ENCODE peak calls at places on chromosomes 5 and 9, in five cellular contexts. L is iris pigment epithelial cell, K is WTC11, D is NCI-H748 treated with DMSO at 0.1 percent for 48 hours, X is dermis blood vessel endothelial cell. B is an unnamed sample.
A peak's percentile ranks its signal among the peaks of the same experiment; 100 is the strongest.

GRCh38 chr9:78549711-78550110 is 252.8 kb downstream of the PSAT1 start:
- DNase-seq in L (no peak), X (no peak), K (no peak), D (no peak), B (no peak)

GRCh38 chr9:126326228-126327015 is at the start of gene MVB12B:
- DNase-seq in K (peak; percentile 49), X (peak; percentile 49), D (no peak), L (peak; percentile 18), B (peak; percentile 89)

GRCh38 chr9:88766778-88767503 is 224.3 kb upstream of the S1PR3 start:
- DNase-seq in K (no peak), D (no peak), X (peak; percentile 65), L (peak; percentile 96), B (no peak)

GRCh38 chr9:35406183-35406959 is 83.5 kb upstream of the RUSC2 start:
- DNase-seq in K (peak; percentile 98), D (no peak), L (peak; percentile 34), X (no peak), B (peak; percentile 8)

GRCh38 chr9:16105576-16105975 is 552.7 kb downstream of the CCDC171 start:
- DNase-seq in D (no peak), L (peak; percentile 61), X (no peak), K (no peak), B (no peak)

GRCh38 chr9:75235632-75236031 is 147.3 kb downstream of the OSTF1 start:
- DNase-seq in L (no peak), D (no peak), K (no peak), X (no peak), B (no peak)

GRCh38 chr5:169336234-169336633 is 35.3 kb upstream of the SLIT3 start:
- DNase-seq in L (no peak), X (no peak), D (no peak), K (no peak), B (no peak)

GRCh38 chr5:38403407-38403806 is 145.0 kb downstream of the EGFLAM start:
- DNase-seq in D (no peak), X (peak; percentile 72), K (no peak), L (peak; percentile 65), B (no peak)

GRCh38 chr5:6745706-6746217 is 32.5 kb downstream of the TENT4A start:
- DNase-seq in K (no peak), X (peak; percentile 87), L (peak; percentile 69), D (peak; percentile 56), B (peak; percentile 50)

GRCh38 chr5:140398379-140398811 is 3.2 kb upstream of the ANKHD1 start:
- DNase-seq in D (no peak), K (no peak), X (no peak), L (peak; percentile 65), B (no peak)

GRCh38 chr9:119853126-119853525 is 483.9 kb upstream of the BRINP1 start:
- DNase-seq in L (no peak), X (no peak), K (no peak), D (peak; percentile 90), B (no peak)

GRCh38 chr5:123203105-123203794 is 114.2 kb downstream of the PRDM6 start:
- DNase-seq in K (no peak), L (no peak), D (no peak), X (no peak), B (no peak)

GRCh38 chr9:78026416-78026815 is 5.2 kb downstream of the GNAQ start:
- DNase-seq in L (peak; percentile 46), K (no peak), X (peak; percentile 40), D (no peak), B (no peak)

GRCh38 chr5:9468070-9468388 is 77.8 kb downstream of the SEMA5A start:
- DNase-seq in X (no peak), K (no peak), D (no peak), L (peak; percentile 93), B (no peak)

GRCh38 chr9:83473488-83473971 is 64.7 kb downstream of the FRMD3 start:
- DNase-seq in K (no peak), D (no peak), L (peak; percentile 5), X (no peak), B (no peak)

GRCh38 chr5:5350101-5350500 is 72.4 kb upstream of the ICE1 start:
- DNase-seq in L (peak; percentile 30), K (no peak), D (no peak), X (no peak), B (no peak)

GRCh38 chr5:127006711-127007110 is 23.6 kb downstream of the MARCHF3 start:
- DNase-seq in D (no peak), L (peak; percentile 78), X (no peak), K (no peak), B (no peak)

GRCh38 chr5:161846731-161847130 is 1.2 kb upstream of the GABRA1 start:
- DNase-seq in X (no peak), K (peak; percentile 64), L (peak; percentile 4), D (no peak), B (no peak)

GRCh38 chr9:76269789-76270188 is 124.4 kb downstream of the RFK start:
- DNase-seq in D (no peak), K (no peak), L (peak; percentile 50), X (no peak), B (no peak)

GRCh38 chr5:58946232-58946631 is 363.4 kb downstream of the RAB3C start:
- DNase-seq in L (no peak), D (no peak), X (no peak), K (no peak), B (no peak)

GRCh38 chr9:107426126-107426525 is 63.4 kb downstream of the KLF4 start:
- DNase-seq in K (no peak), L (no peak), D (no peak), X (no peak), B (no peak)

GRCh38 chr9:136700959-136701664 is 11.3 kb upstream of the DIPK1B start:
- DNase-seq in D (no peak), X (no peak), K (no peak), L (no peak), B (no peak)

GRCh38 chr9:88503101-88503844 is 31.7 kb upstream of the NXNL2 start:
- DNase-seq in L (no peak), K (no peak), X (no peak), D (no peak), B (no peak)

B was measured in D341Med.